ENCODE peak calls at places on chromosome 2, in eight cellular contexts. I is DMS53; L is GM12865; T is WTC11; P is C1 segment of cervical spinal cord; W is CD8-positive, alpha-beta T cell; K is EL; Q is AG09309. G is an unnamed sample.

GRCh38 chr2:125566422-125566821 is 1089.5 kb upstream of the GYPC start:
- DNase-seq in P (no peak), I (no peak), K (no peak), T (no peak), L (no peak), Q (no peak), W (no peak), G (no peak)

GRCh38 chr2:58970365-58970764 is 729.2 kb upstream of the FANCL start:
- DNase-seq in W (no peak), T (no peak), Q (no peak), L (no peak), K (no peak), I (no peak), P (no peak), G (no peak)

GRCh38 chr2:7523557-7524210 is 606.5 kb downstream of the RNF144A start:
- DNase-seq in Q (no peak), P (no peak), W (no peak), I (no peak), T (no peak), L (no peak), K (no peak), G (no peak)

GRCh38 chr2:130241041-130241707 is 42.9 kb upstream of the TUBA3E start:
- DNase-seq in I (peak), W (no peak), Q (no peak), K (peak), T (no peak), P (no peak), L (no peak), G (no peak)

GRCh38 chr2:31973665-31974064 is 37.1 kb downstream of the MEMO1 start:
- DNase-seq in L (no peak), T (no peak), P (no peak), Q (no peak), W (no peak), K (no peak), I (no peak), G (no peak)

GRCh38 chr2:11482473-11483031 is 16.6 kb upstream of the E2F6 start:
- DNase-seq in I (no peak), L (no peak), K (no peak), Q (no peak), P (peak), T (peak), W (no peak), G (no peak)

GRCh38 chr2:86140969-86141392 is 34.9 kb downstream of the PTCD3 start:
- DNase-seq in L (no peak), P (no peak), W (no peak), K (no peak), I (no peak), Q (no peak), T (no peak), G (peak)

GRCh38 chr2:14827226-14828023 is 194.9 kb downstream of the LRATD1 start:
- DNase-seq in P (no peak), T (no peak), I (no peak), Q (no peak), W (no peak), K (no peak), L (no peak), G (no peak)

GRCh38 chr2:101012054-101012705 is 10.1 kb downstream of the RPL31 start:
- DNase-seq in T (no peak), L (peak), P (no peak), Q (no peak), W (no peak), I (no peak), K (no peak), G (no peak)

GRCh38 chr2:231910771-231911170 is 15.4 kb downstream of the NPPC start:
- DNase-seq in P (no peak), L (no peak), W (no peak), T (no peak), K (no peak), I (peak), Q (no peak), G (no peak)

GRCh38 chr2:100262555-100263320 is 59.6 kb downstream of the LONRF2 start:
- DNase-seq in I (peak), Q (no peak), P (peak), L (peak), K (peak), W (peak), T (peak), G (peak)

G was measured in MV-4-11.